ENCODE peak calls at places on chromosomes 3 and 15, in four cellular contexts. J, E, V and G are unnamed samples. For H3K27me3, the result is how much of the 10 kb centered on the place peaks cover.

GRCh38 chr3:43770426-43771103 is 79.8 kb downstream of the ABHD5 start:
- DNase-seq in J (peak), E (peak), V (peak), G (peak)

GRCh38 chr3:28077566-28077965 is 163.9 kb upstream of the CMC1 start:
- DNase-seq in J (no peak), E (no peak), V (peak), G (no peak)

GRCh38 chr3:5068531-5068930 is 53.6 kb upstream of the ARL8B start:
- DNase-seq in J (no peak), E (no peak), V (no peak), G (no peak)

GRCh38 chr3:176950743-176951142 is 246.5 kb downstream of the TBL1XR1 start:
- DNase-seq in J (no peak), E (no peak), V (peak), G (no peak)

GRCh38 chr15:63890617-63891016 is 56.9 kb upstream of the HERC1 start:
- DNase-seq in J (no peak), E (no peak), V (no peak), G (no peak)

GRCh38 chr3:52428151-52429005 is 16.5 kb downstream of the SEMA3G start:
- DNase-seq in J (peak), E (no peak), V (peak), G (peak)

GRCh38 chr3:50639055-50639494 is 22.1 kb downstream of the MAPKAPK3 start:
- DNase-seq in J (peak), E (no peak), V (peak), G (no peak)

GRCh38 chr3:156533205-156533604 is 21.7 kb downstream of the SSR3 start:
- DNase-seq in J (no peak), E (no peak), V (no peak), G (no peak)

GRCh38 chr3:129657261-129658046 is 51.0 kb upstream of the PLXND1 start:
- DNase-seq in J (no peak), E (no peak), V (peak), G (no peak)

GRCh38 chr3:43366466-43366865 is 80.1 kb downstream of the SNRK start:
- DNase-seq in J (peak), E (no peak), V (no peak), G (no peak)

GRCh38 chr3:30607032-30607833 is 832 bp downstream of the TGFBR2 start:
- DNase-seq in J (peak), E (peak), V (peak), G (peak)

GRCh38 chr3:126340081-126340511 is 17.1 kb downstream of the KLF15 start:
- DNase-seq in J (peak), E (peak), V (peak), G (no peak)

GRCh38 chr3:194274424-194275085 is 76.6 kb downstream of the CPN2 start:
- DNase-seq in J (no peak), E (no peak), V (peak), G (no peak)

GRCh38 chr15:71997691-71998090 is 120.3 kb downstream of the MYO9A start:
- DNase-seq in J (no peak), E (no peak), V (no peak), G (no peak)

GRCh38 chr3:98812851-98813374 is 49.8 kb downstream of the ST3GAL6 start:
- DNase-seq in J (peak), E (no peak), V (peak), G (peak)

GRCh38 chr3:115660646-115661442 is 37.5 kb downstream of the GAP43 start:
- DNase-seq in J (no peak), E (no peak), V (no peak), G (no peak)

GRCh38 chr3:182364723-182365650 is 428.3 kb upstream of the ATP11B start:
- DNase-seq in J (peak), E (no peak), V (no peak), G (no peak)

GRCh38 chr3:145776782-145777408 is 384.1 kb downstream of the PLOD2 start:
- DNase-seq in J (peak), E (peak), V (peak), G (no peak)

GRCh38 chr3:16249336-16249735 is 15.4 kb downstream of the DPH3 start:
- DNase-seq in J (no peak), E (no peak), V (peak), G (no peak)

GRCh38 chr15:64857421-64857820 is 15.7 kb downstream of the PLEKHO2 start:
- DNase-seq in J (no peak), E (no peak), V (peak), G (no peak)

GRCh38 chr3:147906275-147906674 is 497.1 kb downstream of the ZIC1 start:
- DNase-seq in J (no peak), E (no peak), V (peak), G (no peak)

GRCh38 chr3:13536832-13537231 is 12.1 kb upstream of the FBLN2 start:
- DNase-seq in J (no peak), E (no peak), V (no peak), G (no peak)

GRCh38 chr15:99425666-99426301 is 140.0 kb upstream of the MEF2A start:
- DNase-seq in J (peak), E (no peak), V (no peak), G (no peak)

GRCh38 chr3:22542311-22542710 is 660.8 kb upstream of the UBE2E2 start:
- DNase-seq in J (no peak), E (no peak), V (no peak), G (no peak)

GRCh38 chr3:55746808-55747413 is 259.8 kb upstream of the WNT5A start:
- DNase-seq in J (no peak), E (no peak), V (peak), G (no peak)

GRCh38 chr15:91864669-91865068 is 11.2 kb downstream of the SLCO3A1 start:
- DNase-seq in J (no peak), E (no peak), V (no peak), G (no peak)

GRCh38 chr15:20345401-20345958 is 196.1 kb downstream of the GOLGA6L6 start:
- DNase-seq in J (no peak), E (peak), V (no peak), G (peak)

GRCh38 chr3:30471076-30471475 is 135.3 kb upstream of the TGFBR2 start:
- DNase-seq in J (no peak), E (no peak), V (peak), G (no peak)

GRCh38 chr15:57969355-57969754 is 96.2 kb downstream of the ALDH1A2 start:
- DNase-seq in J (no peak), E (no peak), V (peak), G (no peak)

GRCh38 chr15:85282504-85283115 is 97.8 kb upstream of the AKAP13 start:
- DNase-seq in J (no peak), E (no peak), V (peak), G (no peak)

GRCh38 chr3:184448321-184449160 is 68.7 kb downstream of the CHRD start:
- DNase-seq in J (peak), E (no peak), V (peak), G (peak)

GRCh38 chr15:33846862-33847261 is 121.4 kb upstream of the CHRM5 start:
- DNase-seq in J (no peak), E (no peak), V (peak), G (no peak)

GRCh38 chr15:57085267-57085666 is 166.8 kb downstream of the TCF12 start:
- DNase-seq in J (no peak), E (no peak), V (no peak), G (no peak)

GRCh38 chr3:56323986-56324420 is 144.3 kb downstream of the ERC2 start:
- DNase-seq in J (no peak), E (no peak), V (peak), G (no peak)

GRCh38 chr3:103906808-103907207 is 1459.9 kb upstream of the ALCAM start:
- DNase-seq in J (no peak), E (no peak), V (no peak), G (no peak)

GRCh38 chr15:63493451-63493850 is 10.9 kb upstream of the USP3 start:
- DNase-seq in J (no peak), E (no peak), V (no peak), G (no peak)

GRCh38 chr3:182739619-182740018 is 53.7 kb upstream of the ATP11B start:
- DNase-seq in J (no peak), E (no peak), V (peak), G (no peak)

GRCh38 chr15:23855947-23856346 is 168.8 kb upstream of the NDN start:
- DNase-seq in J (no peak), E (no peak), V (no peak), G (no peak)

GRCh38 chr15:74789171-74789627 is 7.3 kb downstream of the CSK start:
- DNase-seq in J (peak), E (no peak), V (no peak), G (no peak)

GRCh38 chr3:126287536-126288181 is 69.5 kb downstream of the KLF15 start:
- DNase-seq in J (peak), E (peak), V (peak), G (peak)

GRCh38 chr15:80207887-80208286 is 44.1 kb downstream of the CTXND1 start:
- DNase-seq in J (no peak), E (no peak), V (peak), G (peak)
- H3K27me3 ChIP-seq in J (under half), E (under half), V (under half), G (under half)

GRCh38 chr3:187015903-187016638 is 85.7 kb downstream of the ST6GAL1 start:
- DNase-seq in J (no peak), E (no peak), V (no peak), G (no peak)

GRCh38 chr3:187019542-187020072 is 89.3 kb downstream of the ST6GAL1 start:
- DNase-seq in J (no peak), E (no peak), V (no peak), G (no peak)

GRCh38 chr3:187016639-187017345 is 86.5 kb downstream of the ST6GAL1 start:
- DNase-seq in J (no peak), E (no peak), V (peak), G (no peak)

GRCh38 chr3:187020376-187020775 is 90.0 kb downstream of the ST6GAL1 start:
- DNase-seq in J (no peak), E (no peak), V (no peak), G (no peak)

GRCh38 chr3:187017511-187018230 is 87.3 kb downstream of the ST6GAL1 start:
- DNase-seq in J (no peak), E (no peak), V (no peak), G (no peak)
- H3K27ac ChIP-seq in J (no peak), E (no peak), V (no peak), G (no peak)

GRCh38 chr3:128053614-128054013 is 1.4 kb downstream of the SEC61A1 start:
- DNase-seq in J (no peak), E (no peak), V (no peak), G (no peak)

GRCh38 chr3:128051837-128052766 is at the start of gene SEC61A1:
- DNase-seq in J (peak), E (peak), V (peak), G (peak)

GRCh38 chr3:128056258-128056657 is 4.0 kb downstream of the SEC61A1 start:
- DNase-seq in J (no peak), E (no peak), V (no peak), G (no peak)

GRCh38 chr3:128052831-128053419 is 688 bp downstream of the SEC61A1 start:
- DNase-seq in J (no peak), E (no peak), V (peak), G (no peak)

GRCh38 chr3:128054363-128054762 is 2.1 kb downstream of the SEC61A1 start:
- DNase-seq in J (no peak), E (no peak), V (peak), G (no peak)
- H3K4me3 ChIP-seq in J (peak), E (peak), V (peak), G (no peak)

GRCh38 chr3:46056686-46057085 is 29.4 kb upstream of the XCR1 start:
- DNase-seq in J (no peak), E (no peak), V (no peak), G (peak)
- H3K27me3 ChIP-seq in J (under half), E (under half), V (half or more), G (under half)